ENCODE peak calls at places on chromosomes 3 and 15, in six cellular contexts. R is endothelial cell, M is iris pigment epithelial cell, C is kidney glomerular epithelial cell, L is occipital lobe, O is HFF-Myc. N is an unnamed sample.

GRCh38 chr3:59575113-59576001 is 525.5 kb upstream of the CFAP20DC start:
- DNase-seq in L (peak), C (peak), M (peak), O (peak), R (peak), N (peak)

GRCh38 chr3:193805448-193805847 is 212.4 kb downstream of the OPA1 start:
- DNase-seq in C (peak), R (no peak), O (peak), L (no peak), M (peak), N (peak)

GRCh38 chr15:40014390-40014789 is 24.6 kb downstream of the SRP14 start:
- DNase-seq in M (no peak), C (no peak), O (no peak), R (no peak), L (no peak), N (no peak)

GRCh38 chr15:100781961-100782525 is 97.6 kb upstream of the ALDH1A3 start:
- DNase-seq in O (no peak), L (no peak), C (no peak), M (no peak), R (no peak), N (no peak)

GRCh38 chr3:186487037-186487436 is 57.1 kb downstream of the CRYGS start:
- DNase-seq in L (no peak), O (no peak), C (no peak), M (no peak), R (no peak), N (no peak)

GRCh38 chr3:35671483-35671882 is 32.2 kb downstream of the ARPP21 start:
- DNase-seq in L (no peak), C (no peak), M (no peak), R (no peak), O (no peak), N (no peak)

GRCh38 chr15:45641374-45641778 is 6.5 kb downstream of the SQOR start:
- DNase-seq in O (no peak), R (no peak), L (no peak), M (peak), C (peak), N (no peak)

GRCh38 chr3:71184252-71184651 is 399.3 kb downstream of the FOXP1 start:
- DNase-seq in C (no peak), L (no peak), R (no peak), O (no peak), M (no peak), N (no peak)

GRCh38 chr15:61906961-61907752 is 153.1 kb downstream of the VPS13C start:
- DNase-seq in C (no peak), M (no peak), O (no peak), L (no peak), R (no peak), N (no peak)

GRCh38 chr15:90200534-90201139 is 493 bp upstream of the SEMA4B start:
- DNase-seq in R (no peak), C (no peak), L (no peak), M (no peak), O (no peak), N (peak)